ENCODE peak calls at places on chromosomes 6 and 20, in nine cellular contexts. U is RPMI7951; Z is stromal cell of bone marrow; F is A549; P is iris pigment epithelial cell; N is stimulated activated naive B cell treated with anti-CD40 and anti-IgM and Interleukin-4, amounts not matched to agents 10 μg/mL and 1 μg/mL and 100 μg/mL, for 72 hours; G is EL; C is stimulated activated CD8-positive, alpha-beta memory T cell treated with anti-CD3 and anti-CD28 coated beads, Interleukin-4, amount 100 ng/mL, for 48 hours; L is activated effector memory CD4-positive, alpha-beta T cell treated with Interleukin-2 at 50 U/mL for 16 hours. S is an unnamed sample.

GRCh38 chr6:2783188-2783957 is 18.2 kb downstream of the WRNIP1 start:
- DNase-seq in U (no peak), Z (no peak), F (no peak), P (peak), N (no peak), G (no peak), C (no peak), L (no peak), S (no peak)

GRCh38 chr6:17281100-17281496 is at the start of gene RBM24:
- DNase-seq in U (peak), Z (peak), F (peak), P (peak), N (no peak), G (peak), C (peak), L (no peak), S (peak)

GRCh38 chr6:30743099-30744053 is 889 bp upstream of the FLOT1 start:
- DNase-seq in U (no peak), Z (no peak), F (no peak), P (peak), N (no peak), G (peak), C (peak), L (no peak), S (peak)

GRCh38 chr6:166629628-166630027 is 2.6 kb upstream of the RPS6KA2 start:
- DNase-seq in U (peak), Z (no peak), F (no peak), P (peak), N (no peak), G (peak), C (no peak), L (no peak), S (no peak)

GRCh38 chr20:50092436-50092835 is 20.5 kb downstream of the UBE2V1 start:
- DNase-seq in U (no peak), Z (no peak), F (no peak), P (peak), N (no peak), G (no peak), C (no peak), L (no peak), S (no peak)

GRCh38 chr6:163449076-163449475 is 34.6 kb downstream of the QKI start:
- DNase-seq in U (no peak), Z (no peak), F (no peak), P (peak), N (no peak), G (no peak), C (no peak), L (no peak), S (no peak)

GRCh38 chr6:26003102-26003694 is 40.6 kb downstream of the TRIM38 start:
- DNase-seq in U (peak), Z (no peak), F (peak), P (peak), N (no peak), G (peak), C (peak), L (no peak), S (no peak)

GRCh38 chr6:55953384-55953783 is 78.0 kb upstream of the BMP5 start:
- DNase-seq in U (peak), Z (peak), F (peak), P (peak), N (no peak), G (peak), C (no peak), L (no peak), S (no peak)

GRCh38 chr6:168988280-168988679 is 265.4 kb downstream of the THBS2 start:
- DNase-seq in U (no peak), Z (no peak), F (no peak), P (no peak), N (no peak), G (no peak), C (no peak), L (no peak), S (no peak)

GRCh38 chr6:54698974-54699373 is 147.6 kb upstream of the FAM83B start:
- DNase-seq in U (no peak), Z (no peak), F (no peak), P (no peak), N (no peak), G (no peak), C (no peak), L (no peak), S (no peak)

GRCh38 chr6:130796313-130796905 is 30.8 kb upstream of the SMLR1 start:
- DNase-seq in U (peak), Z (peak), F (peak), P (peak), N (no peak), G (peak), C (no peak), L (no peak), S (no peak)

GRCh38 chr6:11575408-11576033 is 38.0 kb downstream of the TMEM170B start:
- DNase-seq in U (peak), Z (peak), F (peak), P (peak), N (peak), G (peak), C (peak), L (peak), S (peak)

GRCh38 chr20:37071481-37071911 is 24.3 kb downstream of the RBL1 start:
- DNase-seq in U (peak), Z (no peak), F (no peak), P (peak), N (no peak), G (peak), C (peak), L (peak), S (peak)

GRCh38 chr6:99282479-99283062 is 66.9 kb downstream of the FAXC start:
- DNase-seq in U (peak), Z (peak), F (peak), P (peak), N (no peak), G (peak), C (no peak), L (no peak), S (no peak)

GRCh38 chr20:54200487-54201267 is 7.2 kb upstream of the PFDN4 start:
- DNase-seq in U (no peak), Z (no peak), F (no peak), P (no peak), N (no peak), G (no peak), C (no peak), L (no peak), S (no peak)